ENCODE peak calls at places on chromosomes 12 and 14, in five cellular contexts. Z is K562, X is HepG2, K is SK-N-SH, U is GM12878. B is an unnamed sample.

GRCh38 chr12:116130431-116130830 is 147.1 kb downstream of the MED13L start:
- DNase-seq in Z (no peak), X (no peak), K (peak; percentile 52), U (no peak), B (no peak)

GRCh38 chr12:51914034-51914923 is 7.0 kb downstream of the ACVRL1 start:
- DNase-seq in Z (no peak), X (no peak), K (peak; percentile 52), U (no peak), B (no peak)

GRCh38 chr12:1655225-1655788 is 26.3 kb downstream of the WNT5B start:
- DNase-seq in Z (no peak), X (no peak), K (no peak), U (no peak), B (no peak)

GRCh38 chr12:87165733-87166375 is 863.3 kb downstream of the C12orf50 start:
- DNase-seq in Z (no peak), X (no peak), K (no peak), U (no peak), B (no peak)

GRCh38 chr12:18261273-18261672 is at the start of gene PIK3C2G:
- DNase-seq in Z (no peak), X (no peak), K (no peak), U (no peak), B (no peak)

GRCh38 chr14:59688224-59689170 is 111.9 kb upstream of the CCDC175 start:
- DNase-seq in Z (peak; percentile 9), X (peak; percentile 20), K (peak; percentile 38), U (no peak), B (peak; percentile 61)

GRCh38 chr12:38157933-38158401 is 158.6 kb upstream of the ALG10B start:
- DNase-seq in Z (no peak), X (no peak), K (no peak), U (no peak), B (no peak)

GRCh38 chr12:116508145-116509121 is 50.7 kb upstream of the MAP1LC3B2 start:
- DNase-seq in Z (peak; percentile 78), X (no peak), K (peak; percentile 66), U (no peak), B (no peak)

GRCh38 chr14:101538865-101539264 is 22.4 kb upstream of the DIO3 start:
- DNase-seq in Z (no peak), X (no peak), K (no peak), U (no peak), B (no peak)

GRCh38 chr14:101539929-101540328 is 21.4 kb upstream of the DIO3 start:
- DNase-seq in Z (no peak), X (no peak), K (no peak), U (no peak), B (no peak)

GRCh38 chr14:101535232-101535631 is 26.1 kb upstream of the DIO3 start:
- DNase-seq in Z (no peak), X (peak; percentile 57), K (no peak), U (no peak), B (no peak)

GRCh38 chr14:101535808-101536207 is 25.5 kb upstream of the DIO3 start:
- DNase-seq in Z (no peak), X (no peak), K (no peak), U (no peak), B (no peak)

DNA sequence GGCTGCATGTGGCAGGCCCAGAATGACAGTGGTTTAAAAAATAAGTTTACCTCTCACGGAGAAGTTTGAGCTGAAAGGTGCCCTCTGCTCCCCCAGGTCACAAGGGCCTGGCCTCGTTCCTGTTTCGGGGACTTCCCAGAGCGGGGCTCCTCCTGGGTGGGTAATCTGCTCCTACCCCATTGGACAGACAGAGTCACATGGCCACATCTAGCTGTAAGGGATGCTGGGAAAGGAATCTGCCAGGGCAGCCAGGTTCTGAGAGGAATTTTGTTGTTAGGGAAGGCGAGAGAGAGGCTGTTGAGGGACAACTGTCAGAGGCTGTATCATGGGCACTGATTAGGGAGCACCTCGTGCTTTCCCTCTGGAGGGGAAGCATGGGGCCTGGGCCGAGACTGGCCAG is 24.0 kb upstream of the DIO3 start:
- DNase-seq in Z (no peak), X (no peak), K (no peak), U (no peak), B (no peak)
- TF ChIP-seq FOXM1 in Z (no peak), X (no peak), K (no peak), U (no peak), B (no peak)

GRCh38 chr14:104813286-104813685 is 12.4 kb downstream of the ZBTB42 start:
- DNase-seq in Z (no peak), X (no peak), K (no peak), U (no peak), B (no peak)

GRCh38 chr14:104808456-104808855 is 7.6 kb downstream of the ZBTB42 start:
- DNase-seq in Z (no peak), X (no peak), K (no peak), U (no peak), B (no peak)

GRCh38 chr14:104806625-104807465 is 5.9 kb downstream of the ZBTB42 start:
- DNase-seq in Z (no peak), X (no peak), K (no peak), U (no peak), B (no peak)

GRCh38 chr14:104805941-104806624 is 5.2 kb downstream of the ZBTB42 start:
- DNase-seq in Z (no peak), X (no peak), K (peak; percentile 28), U (no peak), B (no peak)

DNA sequence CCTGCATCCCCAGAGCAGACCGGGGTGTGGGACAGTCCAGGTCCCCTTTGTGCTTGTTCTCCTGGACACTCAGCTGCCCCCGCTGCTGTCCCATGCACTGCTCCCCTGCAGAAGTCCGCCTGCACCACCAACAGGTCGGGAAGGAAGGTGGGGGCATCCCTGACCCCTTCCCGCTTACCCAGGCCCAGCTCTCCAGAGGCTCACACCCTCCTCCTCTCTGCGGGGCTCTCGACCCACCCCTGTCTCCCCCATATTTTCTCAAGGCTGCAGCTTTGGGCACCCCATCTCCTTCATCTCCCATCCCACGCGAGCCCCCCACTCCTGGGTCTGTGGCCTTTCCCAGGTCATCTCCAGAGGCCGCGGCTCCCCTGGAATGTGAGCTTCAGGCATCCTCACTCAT is 9.4 kb downstream of the ZBTB42 start:
- DNase-seq in Z (no peak), X (no peak), K (no peak), U (no peak), B (no peak)
- TF ChIP-seq FOXM1 in Z (no peak), X (no peak), K (no peak), U (no peak), B (no peak)

GRCh38 chr12:64063121-64063520 is 159.0 kb downstream of the KICS2 start:
- DNase-seq in Z (no peak), X (no peak), K (no peak), U (no peak), B (no peak)

GRCh38 chr12:64064706-64065105 is 157.4 kb downstream of the KICS2 start:
- DNase-seq in Z (no peak), X (no peak), K (no peak), U (no peak), B (no peak)

GRCh38 chr12:64064240-64064639 is 157.9 kb downstream of the KICS2 start:
- DNase-seq in Z (no peak), X (no peak), K (no peak), U (no peak), B (no peak)

GRCh38 chr12:64066776-64067175 is 155.3 kb downstream of the KICS2 start:
- DNase-seq in Z (no peak), X (no peak), K (no peak), U (no peak), B (no peak)

GRCh38 chr12:64066052-64066451 is 156.0 kb downstream of the KICS2 start:
- DNase-seq in Z (no peak), X (peak; percentile 4), K (no peak), U (no peak), B (no peak)
- TF ChIP-seq FOXM1 in Z (no peak), X (no peak), K (no peak), U (no peak), B (no peak)

DNA sequence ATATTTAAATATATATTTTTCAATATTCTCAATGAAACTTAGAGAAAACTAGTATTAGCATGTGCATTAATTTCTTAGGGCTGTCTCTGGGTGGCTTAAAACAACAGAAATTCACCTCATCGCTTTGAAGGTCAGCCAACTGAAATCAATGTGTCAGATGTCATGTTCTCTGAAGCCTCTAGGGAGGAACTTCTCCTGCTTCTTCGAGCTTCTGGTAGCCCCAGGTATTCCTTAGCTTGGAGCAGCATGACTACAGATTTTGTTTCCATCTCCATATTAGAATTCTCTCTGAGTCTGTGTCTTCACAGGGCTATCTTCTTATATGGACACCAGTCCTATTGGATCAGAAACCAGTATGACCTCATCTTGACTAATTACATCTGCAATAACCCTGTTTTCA is 221.5 kb downstream of the PDZRN4 start:
- DNase-seq in Z (no peak), X (no peak), K (no peak), U (no peak), B (no peak)
- TF ChIP-seq FOXM1 in Z (no peak), X (no peak), K (no peak), U (no peak), B (no peak)

GRCh38 chr14:72503696-72504368 is 390.1 kb downstream of the DPF3 start:
- DNase-seq in Z (no peak), X (no peak), K (no peak), U (no peak), B (no peak)
- TF ChIP-seq FOXM1 in Z (no peak), X (no peak), K (no peak), U (no peak), B (no peak)

B was measured in HEK293T.